ENCODE peak calls at places on chromosomes 11 and 22, in five cellular contexts. O is uterus; V is AG04450; A is activated CD4-positive, alpha-beta T cell treated with anti-CD3 and anti-CD28 coated beads, Interleukin-2, amount 50 U/mL, for 24 hours; N is colonic mucosa. F is an unnamed sample.

GRCh38 chr11:109851780-109852390 is 241.3 kb upstream of the ZC3H12C start:
- DNase-seq in N (no peak), A (no peak), O (no peak), V (no peak), F (no peak)

GRCh38 chr11:57150454-57150917 is 31.3 kb upstream of the LRRC55 start:
- DNase-seq in A (no peak), N (no peak), V (no peak), O (no peak), F (no peak)

GRCh38 chr11:134598368-134598767 is 186.3 kb upstream of the B3GAT1 start:
- DNase-seq in O (no peak), N (peak), V (no peak), A (no peak), F (no peak)

GRCh38 chr22:48722661-48723060 is 1105.0 kb downstream of the BRD1 start:
- DNase-seq in A (no peak), V (no peak), N (no peak), O (no peak), F (no peak)

GRCh38 chr22:19629331-19629719 is 85.0 kb upstream of the SEPTIN5 start:
- DNase-seq in V (no peak), A (no peak), O (no peak), N (no peak), F (no peak)

GRCh38 chr22:49779853-49780271 is 47.8 kb downstream of the BRD1 start:
- DNase-seq in N (no peak), V (no peak), O (no peak), A (no peak), F (no peak)

GRCh38 chr11:19382131-19382611 is 141.4 kb upstream of the E2F8 start:
- DNase-seq in N (no peak), O (no peak), V (no peak), A (no peak), F (no peak)

GRCh38 chr11:115222218-115222862 is 281.9 kb downstream of the CADM1 start:
- DNase-seq in A (peak), V (peak), O (no peak), N (no peak), F (no peak)

GRCh38 chr22:35835998-35836691 is 118.5 kb downstream of the APOL5 start:
- DNase-seq in O (peak), A (no peak), V (peak), N (peak), F (no peak)

GRCh38 chr11:35485656-35486318 is 39.6 kb downstream of the PAMR1 start:
- DNase-seq in V (peak), N (peak), O (peak), A (peak), F (peak)

GRCh38 chr22:31650391-31650790 is 11.6 kb downstream of the PISD start:
- DNase-seq in O (no peak), A (no peak), N (no peak), V (peak), F (no peak)

GRCh38 chr11:79101736-79102135 is 339.1 kb downstream of the TENM4 start:
- DNase-seq in N (no peak), A (no peak), V (no peak), O (no peak), F (no peak)

GRCh38 chr11:116169776-116170175 is 603.0 kb downstream of the BUD13 start:
- DNase-seq in O (no peak), N (peak), V (no peak), A (no peak), F (no peak)

GRCh38 chr22:47165338-47165931 is 403.0 kb downstream of the TBC1D22A start:
- DNase-seq in A (no peak), O (peak), N (no peak), V (no peak), F (no peak)

GRCh38 chr11:119316017-119316728 is 757 bp downstream of the MCAM start:
- DNase-seq in O (peak), A (no peak), N (no peak), V (no peak), F (no peak)

GRCh38 chr11:23233075-23233474 is 372.8 kb upstream of the CCDC179 start:
- DNase-seq in O (no peak), N (no peak), V (no peak), A (no peak), F (no peak)

GRCh38 chr22:20020533-20021195 is at the start of gene TANGO2:
- DNase-seq in V (peak), A (peak), N (peak), O (peak), F (peak)

GRCh38 chr11:61021661-61022212 is 50.3 kb downstream of the CD6 start:
- DNase-seq in V (no peak), A (peak), N (peak), O (no peak), F (no peak)

GRCh38 chr11:21933095-21933494 is 259.8 kb upstream of the ANO5 start:
- DNase-seq in V (no peak), A (no peak), O (no peak), N (no peak), F (no peak)

GRCh38 chr22:17960695-17961442 is 63.5 kb downstream of the MICAL3 start:
- DNase-seq in N (no peak), A (no peak), O (no peak), V (no peak), F (no peak)

GRCh38 chr11:46918087-46918751 is at the start of gene LRP4:
- DNase-seq in O (peak), N (peak), A (no peak), V (no peak), F (peak)

GRCh38 chr11:60332923-60333322 is 5.9 kb downstream of the MS4A6E start:
- DNase-seq in N (no peak), V (no peak), O (no peak), A (no peak), F (no peak)

GRCh38 chr11:61392991-61393595 is 706 bp downstream of the TMEM216 start:
- DNase-seq in V (no peak), N (peak), A (no peak), O (no peak), F (peak)

GRCh38 chr11:75721852-75722668 is 4.4 kb downstream of the MOGAT2 start:
- DNase-seq in N (peak), O (no peak), V (no peak), A (no peak), F (no peak)

GRCh38 chr11:58928082-58928574 is 11.2 kb upstream of the GLYATL1 start:
- DNase-seq in N (no peak), O (no peak), A (no peak), V (no peak), F (no peak)

GRCh38 chr11:9066432-9066925 is 24.9 kb downstream of the SCUBE2 start:
- DNase-seq in N (no peak), A (no peak), O (no peak), V (no peak), F (no peak)

GRCh38 chr11:4514196-4514595 is 30.8 kb upstream of the OR52M1 start:
- DNase-seq in V (no peak), O (no peak), N (no peak), A (no peak), F (no peak)

GRCh38 chr22:27871306-27872014 is 47.6 kb downstream of the PITPNB start:
- DNase-seq in A (no peak), N (no peak), O (no peak), V (no peak), F (no peak)

GRCh38 chr22:29117799-29118477 is 45.1 kb downstream of the KREMEN1 start:
- DNase-seq in A (no peak), N (no peak), V (no peak), O (no peak), F (no peak)

GRCh38 chr11:72519220-72519881 is 85.0 kb upstream of the CLPB start:
- DNase-seq in O (no peak), V (no peak), N (no peak), A (no peak), F (no peak)

GRCh38 chr11:13207665-13208594 is 69.7 kb upstream of the BMAL1 start:
- DNase-seq in A (peak), N (peak), O (peak), V (peak), F (peak)

GRCh38 chr11:12884751-12885318 is 124.3 kb upstream of the RASSF10 start:
- DNase-seq in N (no peak), O (no peak), A (no peak), V (no peak), F (no peak)

GRCh38 chr11:71082454-71082853 is 169.9 kb downstream of the SHANK2 start:
- DNase-seq in O (no peak), N (no peak), V (no peak), A (no peak), F (no peak)

F was measured in HuH-7.5.